ENCODE peak calls at places on chromosomes 1 and 21, in seven cellular contexts. One of them, this sample, is unnamed.

GRCh38 chr1:220487297-220487820 is 40.6 kb upstream of the MARK1 start:
- DNase-seq in suprapubic skin: no peak
- DNase-seq in K562: no peak
- DNase-seq in stomach: no peak
- DNase-seq in A549: no peak
- DNase-seq in HepG2: no peak
- DNase-seq in transverse colon: peak; percentile 70
- DNase-seq in this sample: peak; percentile 75

GRCh38 chr1:59008599-59009347 is 224.9 kb upstream of the JUN start:
- DNase-seq in HepG2: no peak
- DNase-seq in transverse colon: no peak
- DNase-seq in A549: no peak
- DNase-seq in stomach: no peak
- DNase-seq in K562: no peak
- DNase-seq in suprapubic skin: no peak
- DNase-seq in this sample: no peak

GRCh38 chr1:206907304-206907991 is 10.2 kb downstream of the IL24 start:
- DNase-seq in suprapubic skin: no peak
- DNase-seq in HepG2: peak; percentile 9
- DNase-seq in stomach: no peak
- DNase-seq in K562: peak; percentile 80
- DNase-seq in A549: peak; percentile 34
- DNase-seq in transverse colon: no peak
- DNase-seq in this sample: no peak

GRCh38 chr1:212754193-212754592 is 37.4 kb downstream of the NSL1 start:
- DNase-seq in A549: no peak
- DNase-seq in stomach: no peak
- DNase-seq in suprapubic skin: no peak
- DNase-seq in transverse colon: no peak
- DNase-seq in HepG2: no peak
- DNase-seq in K562: no peak
- DNase-seq in this sample: no peak

GRCh38 chr21:45348591-45349327 is 56.2 kb upstream of the COL18A1 start:
- DNase-seq in HepG2: no peak
- DNase-seq in stomach: no peak
- DNase-seq in suprapubic skin: no peak
- DNase-seq in transverse colon: no peak
- DNase-seq in A549: no peak
- DNase-seq in K562: no peak
- DNase-seq in this sample: no peak

GRCh38 chr1:208601569-208601968 is 357.4 kb upstream of the PLXNA2 start:
- DNase-seq in stomach: no peak
- DNase-seq in transverse colon: no peak
- DNase-seq in K562: no peak
- DNase-seq in HepG2: no peak
- DNase-seq in A549: no peak
- DNase-seq in suprapubic skin: no peak
- DNase-seq in this sample: peak; percentile 81

GRCh38 chr1:91650764-91651163 is 150.1 kb downstream of the CDC7 start:
- DNase-seq in A549: peak; percentile 10
- DNase-seq in HepG2: no peak
- DNase-seq in K562: peak; percentile 23
- DNase-seq in suprapubic skin: peak; percentile 86
- DNase-seq in stomach: peak; percentile 26
- DNase-seq in transverse colon: peak; percentile 48
- DNase-seq in this sample: peak; percentile 93

GRCh38 chr1:161885759-161886158 is 119.6 kb downstream of the ATF6 start:
- DNase-seq in stomach: no peak
- DNase-seq in A549: no peak
- DNase-seq in transverse colon: no peak
- DNase-seq in HepG2: no peak
- DNase-seq in K562: no peak
- DNase-seq in suprapubic skin: no peak
- DNase-seq in this sample: no peak

GRCh38 chr1:230754831-230755230 is 7.6 kb downstream of the CAPN9 start:
- DNase-seq in transverse colon: no peak
- DNase-seq in A549: no peak
- DNase-seq in stomach: peak; percentile 80
- DNase-seq in HepG2: no peak
- DNase-seq in K562: no peak
- DNase-seq in suprapubic skin: no peak
- DNase-seq in this sample: no peak

GRCh38 chr1:100730130-100730529 is 10.6 kb downstream of the VCAM1 start:
- DNase-seq in transverse colon: no peak
- DNase-seq in suprapubic skin: no peak
- DNase-seq in stomach: no peak
- DNase-seq in A549: no peak
- DNase-seq in HepG2: no peak
- DNase-seq in K562: no peak
- DNase-seq in this sample: no peak

GRCh38 chr1:15985611-15986272 is 9.8 kb upstream of the ZBTB17 start:
- DNase-seq in stomach: no peak
- DNase-seq in suprapubic skin: no peak
- DNase-seq in HepG2: peak; percentile 24
- DNase-seq in transverse colon: no peak
- DNase-seq in K562: no peak
- DNase-seq in A549: no peak
- DNase-seq in this sample: no peak

GRCh38 chr1:44423706-44424546 is 18.9 kb downstream of the RNF220 start:
- DNase-seq in HepG2: no peak
- DNase-seq in stomach: peak; percentile 87
- DNase-seq in K562: no peak
- DNase-seq in transverse colon: peak; percentile 60
- DNase-seq in suprapubic skin: no peak
- DNase-seq in A549: no peak
- DNase-seq in this sample: no peak

GRCh38 chr1:110042981-110043380 is 8.6 kb downstream of the STRIP1 start:
- DNase-seq in suprapubic skin: no peak
- DNase-seq in HepG2: no peak
- DNase-seq in A549: no peak
- DNase-seq in stomach: no peak
- DNase-seq in transverse colon: no peak
- DNase-seq in K562: no peak
- DNase-seq in this sample: no peak

GRCh38 chr21:28761709-28762356 is 230.8 kb downstream of the LTN1 start:
- DNase-seq in suprapubic skin: no peak
- DNase-seq in A549: no peak
- DNase-seq in K562: no peak
- DNase-seq in transverse colon: no peak
- DNase-seq in HepG2: no peak
- DNase-seq in stomach: no peak
- DNase-seq in this sample: no peak

GRCh38 chr1:213749558-213749957 is 238.2 kb upstream of the PROX1 start:
- DNase-seq in A549: no peak
- DNase-seq in HepG2: no peak
- DNase-seq in suprapubic skin: no peak
- DNase-seq in stomach: no peak
- DNase-seq in K562: no peak
- DNase-seq in transverse colon: no peak
- DNase-seq in this sample: no peak

GRCh38 chr1:44519035-44519676 is 114.1 kb downstream of the RNF220 start:
- DNase-seq in A549: no peak
- DNase-seq in K562: no peak
- DNase-seq in suprapubic skin: no peak
- DNase-seq in HepG2: no peak
- DNase-seq in stomach: no peak
- DNase-seq in transverse colon: no peak
- DNase-seq in this sample: no peak

GRCh38 chr1:9659328-9659727 is 7.8 kb downstream of the PIK3CD start:
- DNase-seq in A549: no peak
- DNase-seq in suprapubic skin: no peak
- DNase-seq in transverse colon: no peak
- DNase-seq in HepG2: peak; percentile 21
- DNase-seq in K562: no peak
- DNase-seq in stomach: no peak
- DNase-seq in this sample: no peak

GRCh38 chr21:44261675-44262295 is at the start of gene DNMT3L:
- DNase-seq in A549: no peak
- DNase-seq in K562: peak; percentile 87
- DNase-seq in transverse colon: no peak
- DNase-seq in stomach: no peak
- DNase-seq in HepG2: no peak
- DNase-seq in suprapubic skin: no peak
- DNase-seq in this sample: no peak
- TF ChIP-seq EP300 in A549: no peak
- TF ChIP-seq EP300 in K562: no peak
- TF ChIP-seq EP300 in transverse colon: no peak
- TF ChIP-seq EP300 in stomach: no peak
- TF ChIP-seq EP300 in HepG2: no peak
- TF ChIP-seq EP300 in suprapubic skin: no peak
- TF ChIP-seq EP300 in this sample: no peak

GRCh38 chr1:145994391-145995120 is 1.8 kb downstream of the TXNIP start:
- DNase-seq in transverse colon: no peak
- DNase-seq in stomach: peak; percentile 43
- DNase-seq in HepG2: no peak
- DNase-seq in suprapubic skin: peak; percentile 65
- DNase-seq in K562: peak; percentile 33
- DNase-seq in A549: no peak
- DNase-seq in this sample: no peak

GRCh38 chr1:145991799-145992412 is 4.5 kb downstream of the TXNIP start:
- DNase-seq in suprapubic skin: peak; percentile 54
- DNase-seq in transverse colon: no peak
- DNase-seq in HepG2: no peak
- DNase-seq in K562: no peak
- DNase-seq in A549: no peak
- DNase-seq in stomach: peak; percentile 44
- DNase-seq in this sample: no peak

GRCh38 chr1:145992502-145992936 is 3.9 kb downstream of the TXNIP start:
- DNase-seq in suprapubic skin: peak; percentile 49
- DNase-seq in transverse colon: no peak
- DNase-seq in stomach: peak; percentile 29
- DNase-seq in HepG2: no peak
- DNase-seq in A549: no peak
- DNase-seq in K562: peak; percentile 26
- DNase-seq in this sample: no peak

GRCh38 chr1:145993618-145994390 is 2.6 kb downstream of the TXNIP start:
- DNase-seq in HepG2: no peak
- DNase-seq in K562: peak; percentile 45
- DNase-seq in suprapubic skin: peak; percentile 30
- DNase-seq in A549: no peak
- DNase-seq in stomach: peak; percentile 24
- DNase-seq in transverse colon: no peak
- DNase-seq in this sample: no peak

GRCh38 chr1:145992958-145993617 is 3.3 kb downstream of the TXNIP start:
- DNase-seq in transverse colon: no peak
- DNase-seq in HepG2: no peak
- DNase-seq in suprapubic skin: no peak
- DNase-seq in stomach: no peak
- DNase-seq in K562: no peak
- DNase-seq in A549: no peak
- DNase-seq in this sample: no peak
- H3K4me1 ChIP-seq in transverse colon: peaks cover 36% of the 10 kb centered on the region
- H3K4me1 ChIP-seq in HepG2: peaks cover 63% of the 10 kb centered on the region
- H3K4me1 ChIP-seq in suprapubic skin: peaks cover 34% of the 10 kb centered on the region
- H3K4me1 ChIP-seq in stomach: peaks cover 23% of the 10 kb centered on the region
- H3K4me1 ChIP-seq in K562: peaks cover 2% of the 10 kb centered on the region
- H3K4me1 ChIP-seq in A549: peaks cover 3% of the 10 kb centered on the region
- H3K4me1 ChIP-seq in this sample: peaks cover 38% of the 10 kb centered on the region

DNA sequence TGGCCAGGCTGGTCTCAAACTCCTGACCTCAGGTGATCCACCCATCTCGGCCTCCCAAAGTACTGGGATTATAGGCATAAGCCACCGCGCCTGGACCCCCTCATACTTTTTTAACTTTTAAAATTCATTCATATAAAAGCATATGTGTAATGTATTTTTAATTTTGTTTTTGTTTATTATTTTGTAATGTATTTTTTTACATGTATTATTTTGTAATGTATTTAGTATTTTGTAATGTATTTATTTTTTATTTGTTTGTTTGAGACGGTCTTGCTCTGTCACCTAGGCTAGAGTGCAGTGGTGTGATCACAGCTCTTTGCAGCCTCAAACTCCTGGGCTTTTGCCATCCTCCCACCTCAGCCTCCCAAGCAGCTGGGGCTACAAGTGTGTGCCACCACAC is 12.0 kb upstream of the BRWD1 start:
- DNase-seq in K562: no peak
- DNase-seq in stomach: no peak
- DNase-seq in suprapubic skin: no peak
- DNase-seq in A549: no peak
- DNase-seq in transverse colon: no peak
- DNase-seq in HepG2: no peak
- DNase-seq in this sample: no peak
- TF ChIP-seq EP300 in K562: no peak
- TF ChIP-seq EP300 in stomach: no peak
- TF ChIP-seq EP300 in suprapubic skin: no peak
- TF ChIP-seq EP300 in A549: no peak
- TF ChIP-seq EP300 in transverse colon: no peak
- TF ChIP-seq EP300 in HepG2: no peak
- TF ChIP-seq EP300 in this sample: no peak

DNA sequence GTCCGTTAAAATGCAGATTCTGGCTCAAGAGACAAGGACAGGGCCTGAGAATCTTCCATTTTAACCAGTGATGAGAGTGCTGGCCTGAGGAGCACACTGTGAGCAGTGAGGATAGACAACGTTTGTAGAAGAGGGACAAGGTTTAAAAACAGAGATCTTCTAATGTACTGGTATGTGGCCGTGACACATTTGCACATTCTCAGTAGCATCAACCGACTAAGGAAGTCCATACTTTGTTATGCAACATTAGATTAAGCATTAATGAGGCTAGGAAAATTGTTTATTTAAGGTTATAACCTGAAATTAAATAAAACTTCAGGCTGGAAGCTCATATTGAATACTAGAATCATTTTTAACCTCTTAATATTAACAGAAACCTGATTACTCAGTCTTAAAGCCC is 98.9 kb downstream of the SLC45A1 start:
- DNase-seq in HepG2: no peak
- DNase-seq in A549: no peak
- DNase-seq in suprapubic skin: no peak
- DNase-seq in K562: no peak
- DNase-seq in stomach: no peak
- DNase-seq in transverse colon: no peak
- DNase-seq in this sample: no peak
- H3K4me1 ChIP-seq in HepG2: peaks cover 49% of the 10 kb centered on the region
- H3K4me1 ChIP-seq in A549: peaks cover 31% of the 10 kb centered on the region
- H3K4me1 ChIP-seq in suprapubic skin: peaks cover 88% of the 10 kb centered on the region
- H3K4me1 ChIP-seq in K562: no peaks in the 10 kb centered on the region
- H3K4me1 ChIP-seq in stomach: peaks cover 77% of the 10 kb centered on the region
- H3K4me1 ChIP-seq in transverse colon: peaks cover 85% of the 10 kb centered on the region
- H3K4me1 ChIP-seq in this sample: peaks cover 95% of the 10 kb centered on the region

DNA sequence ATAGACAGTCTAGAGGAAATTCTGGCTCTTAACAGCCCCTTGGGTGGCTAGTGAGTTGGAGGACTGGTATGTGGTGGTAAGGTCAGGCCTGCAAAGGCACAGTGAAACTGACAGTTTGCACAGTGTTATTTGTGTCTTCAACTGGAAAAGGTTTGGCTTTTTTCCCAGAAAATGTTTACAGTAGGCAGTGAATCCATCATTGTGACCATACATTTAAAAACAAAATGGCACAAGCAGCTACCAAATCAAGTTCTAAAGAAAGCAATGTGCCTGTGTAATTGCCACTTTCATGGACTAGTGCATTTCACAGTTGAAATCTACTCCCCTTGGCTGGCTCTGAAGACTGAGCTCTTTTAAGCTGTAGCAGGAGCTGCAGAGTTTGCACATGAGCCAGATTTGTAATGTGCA is 24.8 kb downstream of the ATPAF1 start:
- DNase-seq in K562: no peak
- DNase-seq in suprapubic skin: no peak
- DNase-seq in transverse colon: peak; percentile 23
- DNase-seq in A549: no peak
- DNase-seq in HepG2: peak; percentile 58
- DNase-seq in stomach: no peak
- DNase-seq in this sample: no peak
- TF ChIP-seq EP300 in K562: no peak
- TF ChIP-seq EP300 in suprapubic skin: no peak
- TF ChIP-seq EP300 in transverse colon: no peak
- TF ChIP-seq EP300 in A549: no peak
- TF ChIP-seq EP300 in HepG2: no peak
- TF ChIP-seq EP300 in stomach: no peak
- TF ChIP-seq EP300 in this sample: no peak